ENCODE peak calls at places on chromosomes 2 and 18, in seven cellular contexts. B, S, D, W, N, P and K are unnamed samples.

GRCh38 chr2:232540441-232541041 is 1.0 kb downstream of the CHRNG start:
- DNase-seq in N (peak; percentile 10), P (no peak), B (no peak), D (peak; percentile 19), W (no peak), S (no peak), K (peak; percentile 40)

GRCh38 chr2:186554450-186554849 is 35.4 kb upstream of the ITGAV start:
- DNase-seq in S (no peak), N (no peak), W (no peak), D (no peak), P (no peak), B (no peak), K (no peak)

GRCh38 chr2:130344578-130344977 is 1.9 kb downstream of the IMP4 start:
- DNase-seq in N (no peak), B (no peak), W (no peak), S (no peak), D (no peak), P (no peak), K (no peak)

GRCh38 chr2:170221317-170222288 is 43.7 kb downstream of the MYO3B start:
- DNase-seq in N (no peak), P (peak; percentile 9), S (no peak), D (no peak), W (peak; percentile 76), B (no peak), K (no peak)

GRCh38 chr2:173272895-173273294 is 81.8 kb upstream of the CDCA7 start:
- DNase-seq in N (no peak), B (no peak), S (no peak), P (no peak), D (no peak), W (no peak), K (no peak)

GRCh38 chr2:163838890-163839289 is 103.1 kb upstream of the FIGN start:
- DNase-seq in W (no peak), N (no peak), B (no peak), S (no peak), P (no peak), D (no peak), K (no peak)

GRCh38 chr18:5546660-5547059 is 2.9 kb upstream of the EPB41L3 start:
- DNase-seq in N (peak; percentile 48), P (peak; percentile 17), B (peak; percentile 36), D (no peak), S (no peak), W (peak; percentile 62), K (no peak)

GRCh38 chr2:175432021-175432420 is 250.5 kb upstream of the ATP5MC3 start:
- DNase-seq in W (no peak), B (no peak), D (no peak), N (no peak), S (no peak), P (no peak), K (no peak)

GRCh38 chr2:206255003-206255402 is 19.5 kb upstream of the ZDBF2 start:
- DNase-seq in D (no peak), P (no peak), W (no peak), B (no peak), N (no peak), S (no peak), K (no peak)

GRCh38 chr2:142180820-142181533 is 50.2 kb upstream of the LRP1B start:
- DNase-seq in D (no peak), B (peak; percentile 21), S (peak; percentile 48), W (peak; percentile 12), P (peak; percentile 47), N (no peak), K (no peak)

GRCh38 chr2:27647289-27647688 is 16.1 kb downstream of the SUPT7L start:
- DNase-seq in W (peak; percentile 84), B (no peak), P (no peak), S (no peak), D (no peak), N (no peak), K (no peak)

GRCh38 chr18:63319383-63320040 is at the start of gene BCL2:
- DNase-seq in S (no peak), N (peak; percentile 19), P (peak; percentile 18), D (no peak), W (peak; percentile 24), B (peak; percentile 25), K (peak; percentile 47)

GRCh38 chr18:29418136-29418535 is 1241.2 kb upstream of the CDH2 start:
- DNase-seq in W (peak; percentile 86), P (no peak), N (no peak), S (no peak), D (no peak), B (no peak), K (no peak)

GRCh38 chr2:119240311-119241204 is 16.9 kb downstream of the STEAP3 start:
- DNase-seq in S (peak; percentile 50), N (peak; percentile 88), W (peak; percentile 83), P (peak; percentile 43), D (peak; percentile 80), B (peak; percentile 84), K (no peak)

GRCh38 chr2:155944209-155944608 is 388.3 kb downstream of the NR4A2 start:
- DNase-seq in B (no peak), P (no peak), W (no peak), S (no peak), D (no peak), N (no peak), K (no peak)

GRCh38 chr2:147177449-147177848 is 667.4 kb upstream of the ACVR2A start:
- DNase-seq in D (no peak), S (no peak), P (no peak), W (no peak), B (no peak), N (no peak), K (no peak)

GRCh38 chr18:10838594-10838993 is 310.8 kb downstream of the PIEZO2 start:
- DNase-seq in B (no peak), W (peak; percentile 87), N (no peak), P (no peak), S (no peak), D (no peak), K (no peak)

GRCh38 chr2:217124050-217124449 is 264.2 kb upstream of the TNP1 start:
- DNase-seq in P (no peak), D (no peak), S (no peak), N (no peak), W (no peak), B (no peak), K (no peak)

GRCh38 chr2:12718662-12719399 is 2.1 kb downstream of the TRIB2 start:
- DNase-seq in N (no peak), B (no peak), P (no peak), W (no peak), D (no peak), S (no peak), K (no peak)

GRCh38 chr2:147910990-147911473 is 66.2 kb downstream of the ACVR2A start:
- DNase-seq in P (peak; percentile 61), D (no peak), W (peak; percentile 77), S (peak; percentile 52), B (peak; percentile 47), N (peak; percentile 23), K (no peak)

GRCh38 chr2:47034973-47035609 is 119.5 kb upstream of the MCFD2 start:
- DNase-seq in W (no peak), B (peak; percentile 72), P (no peak), D (no peak), N (peak; percentile 73), S (no peak), K (peak; percentile 74)

GRCh38 chr2:165675551-165675968 is 118.5 kb downstream of the GALNT3 start:
- DNase-seq in B (no peak), W (no peak), N (no peak), D (no peak), S (no peak), P (peak; percentile 19), K (no peak)

DNA sequence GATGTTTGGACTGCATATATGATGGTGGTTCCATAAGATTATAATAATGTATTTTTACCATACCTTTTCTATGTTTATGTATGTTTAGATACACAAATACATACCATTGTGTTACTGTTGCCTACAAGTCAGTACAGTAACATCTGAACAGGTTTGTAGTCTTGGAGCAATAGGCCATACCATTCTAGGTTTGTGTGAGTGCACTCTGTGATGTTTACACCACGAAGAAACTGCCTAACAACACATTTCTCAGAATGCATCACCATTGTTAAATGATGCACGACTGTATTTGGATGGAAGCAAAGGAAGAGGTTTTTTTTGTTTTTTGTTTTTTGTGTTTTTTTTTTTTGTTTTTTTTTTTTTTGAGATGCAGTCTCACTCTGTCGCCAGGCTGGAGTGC is 9.5 kb downstream of the DUSP19 start:
- DNase-seq in N (no peak), S (no peak), B (no peak), P (no peak), D (no peak), W (no peak), K (no peak)
- TF ChIP-seq POLR2A in N (no peak), S (no peak), B (no peak), P (no peak), D (no peak), W (no peak), K (no peak)

DNA sequence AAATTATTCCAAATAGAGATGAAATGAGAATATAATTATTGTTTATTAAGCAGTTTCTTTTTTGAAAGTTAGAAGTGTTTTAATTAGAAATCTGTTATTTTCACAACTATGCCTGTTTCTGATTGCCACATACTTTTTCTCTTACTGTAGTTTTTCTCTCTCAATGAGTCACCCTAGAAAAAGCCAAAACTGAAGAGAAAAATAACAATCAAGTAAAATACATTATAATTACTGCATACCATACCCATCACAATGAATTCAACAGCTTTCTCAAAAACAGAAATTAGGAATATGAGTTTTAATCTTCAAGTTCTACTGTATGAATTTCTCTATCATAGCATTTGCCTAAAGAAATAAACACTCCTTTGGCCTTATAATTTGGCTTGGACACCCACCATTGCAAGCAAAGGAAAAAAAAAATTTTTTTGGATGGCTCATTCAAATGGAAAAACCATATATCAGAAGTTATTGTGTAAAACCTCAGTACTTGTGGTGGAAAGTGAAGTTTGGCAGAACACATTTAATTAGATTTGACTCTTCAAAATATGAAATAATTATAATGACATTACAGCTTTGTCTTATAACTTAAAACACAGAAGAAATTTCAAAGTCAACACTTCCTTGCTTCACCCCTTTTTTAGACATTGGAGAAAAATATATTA is 138.5 kb downstream of the DYM start:
- DNase-seq in S (no peak), P (no peak), D (no peak), W (peak; percentile 61), N (no peak), B (no peak), K (no peak)
- H3K27ac ChIP-seq in S (peak overlapping the region; percentile 19), P (no peak overlapping the region), D (no peak overlapping the region), W (peak overlapping the region; percentile 21), N (no peak overlapping the region), B (no peak overlapping the region), K (no peak overlapping the region)

GRCh38 chr18:60554961-60555360 is 182.4 kb upstream of the MC4R start:
- DNase-seq in S (no peak), B (no peak), D (no peak), P (no peak), N (no peak), W (no peak), K (no peak)

GRCh38 chr18:60543646-60544045 is 171.1 kb upstream of the MC4R start:
- DNase-seq in D (no peak), P (no peak), N (no peak), S (no peak), W (no peak), B (no peak), K (no peak)

GRCh38 chr18:60552948-60553347 is 180.4 kb upstream of the MC4R start:
- DNase-seq in N (no peak), B (no peak), D (no peak), S (no peak), P (no peak), W (no peak), K (no peak)

GRCh38 chr18:60549338-60549960 is 176.9 kb upstream of the MC4R start:
- DNase-seq in N (no peak), B (peak; percentile 54), P (peak; percentile 58), W (peak; percentile 78), S (peak; percentile 66), D (no peak), K (no peak)
- TF ChIP-seq POLR2A in N (no peak), B (no peak), P (no peak), W (no peak), S (no peak), D (no peak), K (no peak)

GRCh38 chr18:51012441-51012840 is 17.6 kb upstream of the SMAD4 start:
- DNase-seq in B (no peak), W (no peak), N (no peak), S (no peak), P (no peak), D (no peak), K (no peak)
- H3K27ac ChIP-seq in B (no peak overlapping the region), W (no peak overlapping the region), N (no peak overlapping the region), S (no peak overlapping the region), P (no peak overlapping the region), D (no peak overlapping the region), K (no peak overlapping the region)